ENCODE peak calls at places on chromosomes 11 and 22, in six cellular contexts. O, D, Y, F, J and Z are unnamed samples.

GRCh38 chr11:77884186-77884828 is 63.4 kb downstream of the AAMDC start:
- DNase-seq in J (no peak), O (no peak), F (no peak), D (no peak), Y (no peak), Z (no peak)

GRCh38 chr22:47146941-47147340 is 384.5 kb downstream of the TBC1D22A start:
- DNase-seq in O (no peak), Y (no peak), J (no peak), F (no peak), D (no peak), Z (no peak)

GRCh38 chr11:75855191-75855590 is 40.2 kb downstream of the UVRAG start:
- DNase-seq in F (no peak), J (no peak), Y (no peak), O (no peak), D (no peak), Z (no peak)

GRCh38 chr11:14583252-14584105 is 60.1 kb upstream of the PDE3B start:
- DNase-seq in F (peak; percentile 42), J (peak; percentile 47), D (no peak), O (no peak), Y (peak; percentile 55), Z (no peak)

GRCh38 chr11:119856681-119857485 is 127.9 kb upstream of the NECTIN1 start:
- DNase-seq in F (no peak), D (no peak), J (no peak), O (no peak), Y (no peak), Z (no peak)

GRCh38 chr11:84855846-84856245 is 771.3 kb downstream of the DLG2 start:
- DNase-seq in F (no peak), Y (no peak), O (no peak), D (no peak), J (no peak), Z (peak; percentile 1)

GRCh38 chr11:33652001-33652400 is 48.6 kb downstream of the C11orf91 start:
- DNase-seq in D (no peak), Y (no peak), F (no peak), O (no peak), J (no peak), Z (no peak)

GRCh38 chr11:121038642-121039409 is 14.9 kb downstream of the TBCEL start:
- DNase-seq in D (no peak), F (no peak), J (no peak), Y (no peak), O (no peak), Z (no peak)

GRCh38 chr11:77200869-77201268 is 72.8 kb downstream of the MYO7A start:
- DNase-seq in D (no peak), F (no peak), O (no peak), J (no peak), Y (peak; percentile 19), Z (no peak)

GRCh38 chr22:50507421-50507990 is at the start of gene LMF2:
- DNase-seq in J (no peak), Y (peak; percentile 96), F (peak; percentile 95), O (peak; percentile 96), D (peak; percentile 93), Z (no peak)

GRCh38 chr11:47308050-47308823 is 38.3 kb downstream of the MADD start:
- DNase-seq in J (no peak), Y (no peak), O (no peak), F (no peak), D (no peak), Z (no peak)

GRCh38 chr11:68224606-68225005 is 11.5 kb upstream of the KMT5B start:
- DNase-seq in O (no peak), F (no peak), J (no peak), Y (no peak), D (no peak), Z (no peak)

GRCh38 chr11:128174465-128175101 is 412.8 kb downstream of the ETS1 start:
- DNase-seq in Y (no peak), F (no peak), J (no peak), D (no peak), O (no peak), Z (no peak)

GRCh38 chr11:120714448-120714847 is 202.9 kb downstream of the GRIK4 start:
- DNase-seq in F (no peak), Y (no peak), D (no peak), J (no peak), O (no peak), Z (no peak)

GRCh38 chr11:126548576-126549272 is 193.2 kb downstream of the ST3GAL4 start:
- DNase-seq in J (no peak), F (no peak), D (no peak), Y (no peak), O (no peak), Z (no peak)

GRCh38 chr11:44286268-44286880 is 23.6 kb downstream of the ALX4 start:
- DNase-seq in J (no peak), F (peak; percentile 41), Y (no peak), O (peak; percentile 75), D (peak; percentile 50), Z (no peak)

GRCh38 chr22:28333106-28333505 is 346.5 kb downstream of the TTC28 start:
- DNase-seq in Y (no peak), J (no peak), F (no peak), D (no peak), O (no peak), Z (no peak)

GRCh38 chr11:46969379-46969778 is 32.8 kb downstream of the CSTPP1 start:
- DNase-seq in O (no peak), Y (no peak), F (no peak), J (no peak), D (no peak), Z (no peak)

GRCh38 chr11:113729456-113729855 is 23.3 kb upstream of the TMPRSS5 start:
- DNase-seq in J (no peak), O (no peak), Y (no peak), F (no peak), D (no peak), Z (no peak)

GRCh38 chr11:82889133-82890001 is 10.9 kb downstream of the PRCP start:
- DNase-seq in J (no peak), D (no peak), O (peak; percentile 14), F (no peak), Y (no peak), Z (no peak)

GRCh38 chr11:61362542-61362875 is 335 bp downstream of the TMEM138 start:
- DNase-seq in F (no peak), D (no peak), O (peak; percentile 14), Y (no peak), J (no peak), Z (no peak)

GRCh38 chr11:11464555-11464954 is 111.5 kb upstream of the CSNK2A3 start:
- DNase-seq in F (no peak), D (no peak), O (no peak), Y (no peak), J (no peak), Z (no peak)
- TF ChIP-seq CTCF in F (no peak), D (no peak), O (no peak), Y (no peak), J (no peak), Z (no peak)

GRCh38 chr11:66280428-66280827 is 2.5 kb downstream of the CNIH2 start:
- DNase-seq in J (no peak), F (no peak), O (no peak), Y (no peak), D (no peak), Z (no peak)
- TF ChIP-seq CTCF in J (no peak), F (no peak), O (no peak), Y (no peak), D (no peak), Z (no peak)

GRCh38 chr11:405976-406795 is 8.6 kb downstream of the SIGIRR start:
- DNase-seq in J (no peak), Y (peak; percentile 70), D (no peak), F (no peak), O (peak; percentile 38), Z (no peak)

GRCh38 chr11:408154-409007 is 6.4 kb downstream of the SIGIRR start:
- DNase-seq in F (no peak), O (no peak), J (no peak), D (no peak), Y (peak; percentile 53), Z (no peak)

GRCh38 chr11:405323-405975 is 9.3 kb downstream of the SIGIRR start:
- DNase-seq in Y (peak; percentile 63), O (no peak), D (no peak), J (no peak), F (no peak), Z (no peak)

GRCh38 chr11:407651-408080 is 7.1 kb downstream of the SIGIRR start:
- DNase-seq in F (no peak), D (no peak), O (no peak), J (no peak), Y (no peak), Z (no peak)

DNA sequence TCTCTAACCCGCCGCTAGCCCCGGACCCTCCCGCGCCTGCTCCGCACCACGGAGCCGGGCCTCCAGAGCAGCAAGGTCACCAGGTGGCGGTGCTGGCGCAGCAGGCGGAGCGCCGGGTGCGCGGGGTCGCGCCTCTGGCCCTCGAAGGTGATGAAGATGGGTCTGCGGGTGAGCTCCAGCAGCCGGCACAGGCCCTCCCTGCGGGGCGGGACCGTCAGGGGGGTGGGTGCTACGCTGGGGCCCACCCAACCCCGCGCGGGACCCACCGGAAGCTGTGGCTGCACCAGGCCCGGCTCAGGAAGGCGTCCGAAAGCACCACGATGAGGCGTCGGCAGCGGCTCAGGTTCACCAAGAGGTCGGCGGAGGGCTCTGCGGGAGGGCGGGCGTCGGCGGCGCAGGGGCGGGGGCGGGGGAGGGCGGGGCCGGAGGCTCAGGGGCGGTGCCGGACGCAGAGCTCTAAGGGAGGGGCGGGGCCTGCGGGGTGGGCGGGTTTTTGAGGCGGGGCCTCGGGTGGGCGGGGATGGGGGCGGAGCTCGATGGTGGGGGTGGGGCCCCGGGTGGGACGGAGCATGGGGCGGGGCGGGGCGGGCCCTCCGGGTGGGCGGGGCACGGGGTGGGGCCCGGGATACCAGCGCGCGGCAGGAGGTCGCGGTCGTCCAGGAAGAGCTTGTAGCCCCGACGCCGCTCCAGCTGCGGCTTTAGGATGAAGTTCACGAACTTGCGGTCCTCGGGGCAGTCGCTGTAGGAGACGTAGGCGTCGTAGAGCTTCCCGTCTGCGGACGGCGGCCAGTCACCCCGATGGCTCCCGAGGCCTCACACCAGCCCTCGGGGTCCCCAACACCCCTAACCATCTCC is 7.8 kb downstream of the SIGIRR start:
- DNase-seq in O (peak; percentile 79), F (peak; percentile 89), D (peak; percentile 78), Y (peak; percentile 96), J (peak; percentile 44), Z (peak; percentile 28)
- TF ChIP-seq CTCF in O (no peak), F (peak; percentile 15), D (no peak), Y (no peak), J (no peak), Z (peak; percentile 1)

GRCh38 chr11:118313242-118313641 is 8.7 kb downstream of the CD3E start:
- DNase-seq in Y (no peak), D (no peak), J (no peak), F (no peak), O (no peak), Z (no peak)

GRCh38 chr11:118311518-118311917 is 7.0 kb downstream of the CD3E start:
- DNase-seq in D (no peak), F (no peak), Y (no peak), J (no peak), O (no peak), Z (no peak)

GRCh38 chr11:118310781-118311485 is 6.4 kb downstream of the CD3E start:
- DNase-seq in Y (no peak), D (no peak), F (peak; percentile 28), J (no peak), O (no peak), Z (no peak)

GRCh38 chr11:118310271-118310670 is 5.7 kb downstream of the CD3E start:
- DNase-seq in Y (no peak), J (no peak), O (no peak), F (no peak), D (no peak), Z (no peak)

DNA sequence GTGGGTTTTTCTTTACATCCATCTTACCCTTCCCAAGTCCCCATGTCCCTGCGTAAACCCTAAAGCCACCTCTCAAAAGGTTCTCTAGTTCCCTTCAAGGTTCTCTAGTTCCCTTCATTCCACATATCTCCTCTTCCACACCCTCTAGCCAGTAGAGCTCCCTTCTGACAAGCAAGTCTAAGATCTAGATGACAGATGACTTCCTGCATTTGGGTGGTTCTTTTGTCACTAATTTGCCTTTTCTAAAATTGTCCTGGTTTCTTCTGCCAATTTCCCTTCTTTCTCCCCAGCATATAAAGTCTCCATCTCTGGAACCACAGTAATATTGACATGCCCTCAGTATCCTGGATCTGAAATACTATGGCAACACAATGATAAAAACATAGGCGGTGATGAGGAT is 7.8 kb downstream of the CD3E start:
- DNase-seq in D (no peak), J (no peak), O (no peak), F (no peak), Y (no peak), Z (no peak)
- TF ChIP-seq CTCF in D (no peak), J (no peak), O (no peak), F (no peak), Y (no peak), Z (no peak)